ENCODE peak calls at places on chromosome 10, in six cellular contexts. B, U, T, G, X and R are unnamed samples.
A peak's percentile ranks its signal among the peaks of the same experiment; 100 is the strongest.

GRCh38 chr10:17256627-17257026 is 28.6 kb downstream of the VIM start:
- DNase-seq in B (no peak), U (no peak), T (no peak), G (peak; percentile 31), X (no peak), R (no peak)

GRCh38 chr10:72267819-72268404 is 5.8 kb upstream of the DDIT4 start:
- DNase-seq in B (no peak), U (peak; percentile 44), T (no peak), G (no peak), X (no peak), R (no peak)

GRCh38 chr10:60728056-60728455 is 50.2 kb upstream of the CDK1 start:
- DNase-seq in B (no peak), U (no peak), T (no peak), G (no peak), X (no peak), R (no peak)

GRCh38 chr10:90306187-90306586 is 551.7 kb downstream of the HTR7 start:
- DNase-seq in B (no peak), U (no peak), T (peak; percentile 79), G (no peak), X (no peak), R (peak; percentile 98)

GRCh38 chr10:78148564-78148963 is 114.9 kb downstream of the RPS24 start:
- DNase-seq in B (no peak), U (no peak), T (no peak), G (no peak), X (no peak), R (no peak)

GRCh38 chr10:71836594-71836970 is 14.5 kb downstream of the PSAP start:
- DNase-seq in B (no peak), U (no peak), T (peak; percentile 37), G (no peak), X (no peak), R (no peak)

GRCh38 chr10:112858990-112859520 is 91.0 kb upstream of the TCF7L2 start:
- DNase-seq in B (no peak), U (no peak), T (no peak), G (no peak), X (no peak), R (no peak)

GRCh38 chr10:72068901-72069446 is 19.4 kb downstream of the SPOCK2 start:
- DNase-seq in B (no peak), U (peak; percentile 79), T (no peak), G (no peak), X (peak; percentile 90), R (no peak)

GRCh38 chr10:129319934-129320333 is 147.1 kb upstream of the MGMT start:
- DNase-seq in B (no peak), U (no peak), T (no peak), G (no peak), X (no peak), R (no peak)

GRCh38 chr10:78438094-78438906 is 404.6 kb downstream of the RPS24 start:
- DNase-seq in B (no peak), U (no peak), T (no peak), G (no peak), X (peak; percentile 4), R (no peak)

GRCh38 chr10:72297281-72297967 is 23.7 kb downstream of the DDIT4 start:
- DNase-seq in B (peak; percentile 87), U (peak; percentile 94), T (peak; percentile 88), G (peak; percentile 98), X (peak; percentile 85), R (peak; percentile 77)

GRCh38 chr10:472241-472910 is 217.1 kb downstream of the DIP2C start:
- DNase-seq in B (no peak), U (no peak), T (no peak), G (no peak), X (no peak), R (no peak)

GRCh38 chr10:114631678-114632417 is 26.2 kb downstream of the ABLIM1 start:
- DNase-seq in B (no peak), U (peak; percentile 80), T (no peak), G (peak; percentile 69), X (peak; percentile 55), R (no peak)

GRCh38 chr10:72173635-72174296 is 42.0 kb upstream of the ANAPC16 start:
- DNase-seq in B (no peak), U (no peak), T (peak; percentile 38), G (peak; percentile 4), X (no peak), R (no peak)

GRCh38 chr10:23399701-23400144 is 39.2 kb upstream of the OTUD1 start:
- DNase-seq in B (peak; percentile 97), U (no peak), T (no peak), G (peak; percentile 95), X (no peak), R (no peak)

GRCh38 chr10:3783313-3783689 is 1.7 kb downstream of the KLF6 start:
- DNase-seq in B (no peak), U (peak; percentile 75), T (no peak), G (peak; percentile 84), X (peak; percentile 70), R (no peak)

GRCh38 chr10:110775406-110775805 is 96.3 kb upstream of the PDCD4 start:
- DNase-seq in B (no peak), U (no peak), T (no peak), G (no peak), X (no peak), R (no peak)

GRCh38 chr10:131874991-131875451 is 25.8 kb upstream of the PPP2R2D start:
- DNase-seq in B (peak; percentile 31), U (peak; percentile 88), T (peak; percentile 60), G (peak; percentile 89), X (peak; percentile 85), R (peak; percentile 29)

GRCh38 chr10:62651341-62651740 is 153.2 kb upstream of the ADO start:
- DNase-seq in B (no peak), U (no peak), T (no peak), G (peak; percentile 72), X (no peak), R (no peak)

GRCh38 chr10:27258838-27259532 is 18.4 kb upstream of the ACBD5 start:
- DNase-seq in B (no peak), U (peak; percentile 67), T (no peak), G (peak; percentile 31), X (no peak), R (no peak)

GRCh38 chr10:110426294-110427153 is 71.2 kb upstream of the DUSP5 start:
- DNase-seq in B (peak; percentile 95), U (no peak), T (peak; percentile 92), G (peak; percentile 87), X (peak; percentile 31), R (no peak)

GRCh38 chr10:13830385-13830784 is 243.6 kb downstream of the PRPF18 start:
- DNase-seq in B (no peak), U (no peak), T (no peak), G (no peak), X (no peak), R (no peak)

GRCh38 chr10:43226851-43227845 is 39.7 kb downstream of the RASGEF1A start:
- DNase-seq in B (no peak), U (peak; percentile 23), T (no peak), G (no peak), X (no peak), R (no peak)

GRCh38 chr10:75672272-75672671 is 240.8 kb downstream of the LRMDA start:
- DNase-seq in B (no peak), U (no peak), T (no peak), G (no peak), X (no peak), R (no peak)

GRCh38 chr10:100717166-100717565 is 28.2 kb upstream of the PAX2 start:
- DNase-seq in B (no peak), U (no peak), T (no peak), G (no peak), X (no peak), R (no peak)

GRCh38 chr10:17831326-17831725 is 22.2 kb downstream of the MRC1 start:
- DNase-seq in B (no peak), U (no peak), T (no peak), G (no peak), X (no peak), R (no peak)

GRCh38 chr10:32787690-32788284 is 170.2 kb downstream of the ITGB1 start:
- DNase-seq in B (no peak), U (no peak), T (no peak), G (no peak), X (no peak), R (no peak)
- H3K4me3 ChIP-seq in B (no peak overlapping the region), U (no peak overlapping the region), T (no peak overlapping the region), G (no peak overlapping the region), X (no peak overlapping the region), R (no peak overlapping the region)

GRCh38 chr10:102435098-102435497 is 2.7 kb upstream of the CUEDC2 start:
- DNase-seq in B (no peak), U (no peak), T (no peak), G (peak; percentile 30), X (no peak), R (no peak)
- H3K4me3 ChIP-seq in B (no peak overlapping the region), U (peak overlapping the region; percentile 31), T (no peak overlapping the region), G (peak overlapping the region; percentile 66), X (peak overlapping the region; percentile 29), R (no peak overlapping the region)

GRCh38 chr10:29387269-29387668 is 98.4 kb downstream of the LYZL1 start:
- DNase-seq in B (no peak), U (no peak), T (no peak), G (no peak), X (no peak), R (no peak)

GRCh38 chr10:29381230-29381563 is 92.3 kb downstream of the LYZL1 start:
- DNase-seq in B (no peak), U (no peak), T (no peak), G (no peak), X (no peak), R (no peak)

GRCh38 chr10:29389935-29390334 is 101.1 kb downstream of the LYZL1 start:
- DNase-seq in B (no peak), U (no peak), T (no peak), G (no peak), X (no peak), R (no peak)

GRCh38 chr10:29389493-29389892 is 100.6 kb downstream of the LYZL1 start:
- DNase-seq in B (no peak), U (no peak), T (no peak), G (no peak), X (no peak), R (no peak)

DNA sequence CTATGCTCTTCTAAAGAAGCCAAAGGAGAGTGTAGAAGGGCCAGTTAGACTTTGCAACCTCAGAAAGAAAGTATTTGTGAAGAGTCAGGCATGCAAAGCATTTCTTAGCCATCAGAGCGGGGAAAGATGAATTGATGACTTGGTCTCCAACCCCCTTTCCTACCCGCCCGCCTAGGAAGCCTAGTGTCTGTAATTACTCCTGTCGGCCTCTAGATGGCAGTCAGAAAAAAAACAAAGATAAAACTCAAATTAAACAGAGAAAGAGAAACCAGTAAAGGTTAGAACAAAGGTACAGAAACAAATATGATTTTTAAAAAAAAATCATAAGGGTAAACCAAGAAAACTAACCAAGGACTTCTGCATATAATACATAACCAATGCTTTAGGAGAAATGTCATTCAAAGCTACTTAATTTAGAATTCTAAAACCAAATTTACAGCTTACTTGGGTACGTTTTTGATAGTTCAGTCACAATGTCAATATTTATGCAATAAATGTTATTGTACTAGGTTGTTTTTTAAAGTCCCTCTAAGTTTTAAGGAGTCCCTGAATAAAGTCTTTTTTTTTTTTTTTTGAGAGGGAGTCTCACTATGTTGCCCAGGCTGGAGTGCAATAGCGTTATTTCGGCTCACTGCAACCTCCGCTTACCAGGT is 97.6 kb downstream of the LYZL1 start:
- DNase-seq in B (no peak), U (no peak), T (no peak), G (peak; percentile 58), X (no peak), R (no peak)
- H3K4me3 ChIP-seq in B (no peak overlapping the region), U (no peak overlapping the region), T (no peak overlapping the region), G (no peak overlapping the region), X (no peak overlapping the region), R (no peak overlapping the region)

DNA sequence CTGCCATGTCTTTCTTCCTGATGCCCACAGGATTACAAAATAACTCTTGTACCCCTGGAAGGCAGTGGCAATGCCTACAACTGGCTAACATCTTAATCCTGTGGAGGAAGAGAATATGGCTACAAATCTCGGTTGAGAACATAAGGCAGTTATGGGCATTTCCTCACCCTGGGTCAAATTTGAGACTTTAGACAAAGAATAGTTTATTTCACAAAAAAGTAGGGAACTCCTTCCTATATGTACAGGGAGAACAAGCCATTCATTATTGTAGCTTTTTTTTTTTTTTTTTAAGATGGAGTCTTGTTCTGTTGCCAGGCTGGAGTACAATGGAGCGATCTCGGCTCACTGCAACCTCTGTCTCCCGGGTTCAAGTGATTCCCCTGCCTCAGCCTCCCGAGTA is 2.6 kb downstream of the ALDH18A1 start:
- DNase-seq in B (no peak), U (no peak), T (no peak), G (no peak), X (no peak), R (no peak)
- H3K4me3 ChIP-seq in B (no peak overlapping the region), U (no peak overlapping the region), T (no peak overlapping the region), G (no peak overlapping the region), X (no peak overlapping the region), R (no peak overlapping the region)